ENCODE peak calls at places on chromosome 16, in six cellular contexts. K is mammary epithelial cell, D is MM.1S, T is PC-3, M is fibroblast of lung, Q is GM23338. G is an unnamed sample.

GRCh38 chr16:83305092-83305491 is 502.7 kb upstream of the HSBP1 start:
- DNase-seq in K (peak), D (no peak), T (no peak), M (peak), Q (no peak), G (peak)

GRCh38 chr16:27400751-27401620 is 988 bp upstream of the IL21R start:
- DNase-seq in K (no peak), D (no peak), T (no peak), M (peak), Q (no peak), G (no peak)

GRCh38 chr16:80689487-80689886 is 114.9 kb downstream of the CDYL2 start:
- DNase-seq in K (no peak), D (no peak), T (no peak), M (no peak), Q (no peak), G (no peak)

GRCh38 chr16:64996641-64997040 is 125.2 kb downstream of the CDH11 start:
- DNase-seq in K (no peak), D (no peak), T (no peak), M (no peak), Q (no peak), G (no peak)

GRCh38 chr16:1184156-1184868 is 31.4 kb downstream of the CACNA1H start:
- DNase-seq in K (no peak), D (no peak), T (no peak), M (no peak), Q (no peak), G (no peak)

GRCh38 chr16:67641779-67642708 is 2.9 kb upstream of the CARMIL2 start:
- DNase-seq in K (peak), D (no peak), T (peak), M (peak), Q (no peak), G (no peak)

GRCh38 chr16:1559446-1559975 is 26.0 kb downstream of the TMEM204 start:
- DNase-seq in K (no peak), D (no peak), T (no peak), M (no peak), Q (no peak), G (no peak)

GRCh38 chr16:25066747-25067631 is 44.6 kb upstream of the LCMT1 start:
- DNase-seq in K (peak), D (peak), T (peak), M (peak), Q (peak), G (peak)

GRCh38 chr16:14322186-14322585 is 251.1 kb downstream of the MRTFB start:
- DNase-seq in K (no peak), D (no peak), T (no peak), M (no peak), Q (no peak), G (no peak)

GRCh38 chr16:14111713-14112538 is 40.8 kb downstream of the MRTFB start:
- DNase-seq in K (peak), D (no peak), T (peak), M (no peak), Q (no peak), G (no peak)

GRCh38 chr16:19118938-19119431 is 5.2 kb downstream of the ITPRIPL2 start:
- DNase-seq in K (peak), D (no peak), T (peak), M (peak), Q (no peak), G (no peak)

GRCh38 chr16:17768257-17768656 is 297.5 kb upstream of the XYLT1 start:
- DNase-seq in K (peak), D (no peak), T (no peak), M (peak), Q (no peak), G (no peak)

GRCh38 chr16:89829630-89830437 is 1.6 kb downstream of the SPIRE2 start:
- DNase-seq in K (no peak), D (no peak), T (no peak), M (no peak), Q (no peak), G (no peak)

DNA sequence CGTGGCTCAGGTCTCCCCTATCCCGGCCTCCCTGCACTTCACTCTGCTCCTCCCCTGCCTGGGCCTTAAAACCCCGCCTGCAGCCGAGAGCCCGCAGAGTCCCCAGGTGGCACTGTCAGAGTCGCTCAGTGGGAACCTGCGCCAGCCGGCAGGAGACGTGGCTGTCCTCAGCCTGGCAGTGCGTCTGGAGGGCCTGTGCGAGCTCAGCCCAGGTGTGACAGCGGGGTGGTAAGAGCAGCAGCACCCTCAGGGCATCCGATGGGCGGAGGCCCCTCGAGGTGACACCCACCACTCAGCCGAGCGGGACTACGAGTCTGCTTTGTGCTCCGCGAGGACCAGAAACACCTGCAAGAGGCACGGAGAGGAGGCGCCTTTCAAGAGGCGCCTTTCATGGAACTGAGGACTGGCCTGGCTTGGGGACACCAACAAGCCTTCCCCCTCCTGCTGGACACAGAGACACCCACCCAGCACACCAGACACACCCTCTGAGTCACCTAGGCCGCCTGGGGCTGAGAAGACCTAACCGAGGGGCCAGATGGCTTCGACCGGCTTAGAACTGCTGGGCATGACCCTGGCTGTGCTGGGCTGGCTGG is at the start of gene CLDN9:
- DNase-seq in K (no peak), D (peak), T (peak), M (no peak), Q (peak), G (no peak)
- TF ChIP-seq EZH2 in K (no peak), D (no peak), T (no peak), M (no peak), Q (no peak), G (no peak)

GRCh38 chr16:75250809-75251279 is 580 bp downstream of the BCAR1 start:
- DNase-seq in K (no peak), D (no peak), T (peak), M (no peak), Q (no peak), G (peak)
- H3K27ac ChIP-seq in K (peak), D (no peak), T (peak), M (peak), Q (peak), G (peak)

GRCh38 chr16:85673529-85674417 is 15.0 kb downstream of the GINS2 start:
- DNase-seq in K (no peak), D (no peak), T (no peak), M (peak), Q (no peak), G (peak)

GRCh38 chr16:85676466-85676865 is 12.3 kb downstream of the GINS2 start:
- DNase-seq in K (no peak), D (no peak), T (no peak), M (no peak), Q (no peak), G (no peak)

GRCh38 chr16:85674418-85674755 is 14.4 kb downstream of the GINS2 start:
- DNase-seq in K (no peak), D (no peak), T (no peak), M (no peak), Q (no peak), G (no peak)

GRCh38 chr16:85674828-85675227 is 13.9 kb downstream of the GINS2 start:
- DNase-seq in K (no peak), D (peak), T (no peak), M (no peak), Q (no peak), G (no peak)

GRCh38 chr16:85675528-85675927 is 13.2 kb downstream of the GINS2 start:
- DNase-seq in K (no peak), D (no peak), T (no peak), M (peak), Q (peak), G (peak)
- TF ChIP-seq CTCF in K (peak), D (peak), T (peak), M (peak), Q (peak), G (peak)

GRCh38 chr16:56193951-56194726 is 2.9 kb downstream of the GNAO1 start:
- DNase-seq in K (peak), D (no peak), T (no peak), M (peak), Q (peak), G (peak)
- TF ChIP-seq EZH2 in K (peak), D (no peak), T (no peak), M (no peak), Q (no peak), G (no peak)

GRCh38 chr16:85202051-85202601 is 89.9 kb upstream of the CIBAR2 start:
- DNase-seq in K (no peak), D (no peak), T (no peak), M (no peak), Q (peak), G (no peak)
- H3K27ac ChIP-seq in K (no peak), D (no peak), T (no peak), M (peak), Q (peak), G (peak)

GRCh38 chr16:68843482-68844210 is at the start of gene TANGO6:
- DNase-seq in K (peak), D (peak), T (peak), M (peak), Q (peak), G (peak)
- TF ChIP-seq CTCF in K (no peak), D (peak), T (peak), M (peak), Q (peak), G (peak)